ENCODE peak calls at places on chromosomes 6 and 20, in five cellular contexts. One of them, this sample, is unnamed.

GRCh38 chr6:170374571-170375444 is 68.2 kb downstream of the FAM120B start:
- DNase-seq in IMR-90: peak
- DNase-seq in H1: no peak
- DNase-seq in neuronal stem cell: no peak
- DNase-seq in mesenchymal stem cell: peak
- DNase-seq in this sample: no peak

GRCh38 chr20:63895886-63896135 is 885 bp downstream of the DNAJC5 start:
- DNase-seq in IMR-90: peak
- DNase-seq in H1: no peak
- DNase-seq in neuronal stem cell: no peak
- DNase-seq in mesenchymal stem cell: peak
- DNase-seq in this sample: no peak

GRCh38 chr6:33732385-33732784 is 14.3 kb downstream of the IP6K3 start:
- DNase-seq in IMR-90: no peak
- DNase-seq in H1: no peak
- DNase-seq in neuronal stem cell: no peak
- DNase-seq in mesenchymal stem cell: no peak
- DNase-seq in this sample: no peak

GRCh38 chr6:1393641-1394283 is 4.4 kb downstream of the FOXF2 start:
- DNase-seq in IMR-90: no peak
- DNase-seq in H1: no peak
- DNase-seq in neuronal stem cell: peak
- DNase-seq in mesenchymal stem cell: no peak
- DNase-seq in this sample: no peak

GRCh38 chr6:49003348-49003747 is 459.7 kb downstream of the MMUT start:
- DNase-seq in IMR-90: no peak
- DNase-seq in H1: no peak
- DNase-seq in neuronal stem cell: no peak
- DNase-seq in mesenchymal stem cell: no peak
- DNase-seq in this sample: no peak

GRCh38 chr6:15026832-15027231 is 219.0 kb upstream of the JARID2 start:
- DNase-seq in IMR-90: peak
- DNase-seq in H1: no peak
- DNase-seq in neuronal stem cell: no peak
- DNase-seq in mesenchymal stem cell: peak
- DNase-seq in this sample: no peak

GRCh38 chr6:106477790-106478189 is 117.3 kb downstream of the CRYBG1 start:
- DNase-seq in IMR-90: no peak
- DNase-seq in H1: no peak
- DNase-seq in neuronal stem cell: no peak
- DNase-seq in mesenchymal stem cell: no peak
- DNase-seq in this sample: no peak

GRCh38 chr20:60254901-60255411 is 296.7 kb downstream of the CDH26 start:
- DNase-seq in IMR-90: peak
- DNase-seq in H1: no peak
- DNase-seq in neuronal stem cell: no peak
- DNase-seq in mesenchymal stem cell: no peak
- DNase-seq in this sample: no peak

GRCh38 chr6:134517145-134517658 is 199.3 kb upstream of the SGK1 start:
- DNase-seq in IMR-90: peak
- DNase-seq in H1: no peak
- DNase-seq in neuronal stem cell: no peak
- DNase-seq in mesenchymal stem cell: peak
- DNase-seq in this sample: peak

GRCh38 chr20:11672959-11673358 is 244.7 kb upstream of the BTBD3 start:
- DNase-seq in IMR-90: no peak
- DNase-seq in H1: no peak
- DNase-seq in neuronal stem cell: no peak
- DNase-seq in mesenchymal stem cell: no peak
- DNase-seq in this sample: no peak

GRCh38 chr6:47478233-47479155 is 905 bp downstream of the CD2AP start:
- DNase-seq in IMR-90: peak
- DNase-seq in H1: no peak
- DNase-seq in neuronal stem cell: no peak
- DNase-seq in mesenchymal stem cell: peak
- DNase-seq in this sample: peak

GRCh38 chr6:136051140-136051775 is 198.9 kb downstream of the MTFR2 start:
- DNase-seq in IMR-90: peak
- DNase-seq in H1: no peak
- DNase-seq in neuronal stem cell: no peak
- DNase-seq in mesenchymal stem cell: peak
- DNase-seq in this sample: no peak

GRCh38 chr6:155710704-155711103 is 255.1 kb upstream of the NOX3 start:
- DNase-seq in IMR-90: no peak
- DNase-seq in H1: no peak
- DNase-seq in neuronal stem cell: no peak
- DNase-seq in mesenchymal stem cell: no peak
- DNase-seq in this sample: peak

GRCh38 chr6:141326426-141326825 is 806.3 kb upstream of the GJE1 start:
- DNase-seq in IMR-90: peak
- DNase-seq in H1: no peak
- DNase-seq in neuronal stem cell: no peak
- DNase-seq in mesenchymal stem cell: peak
- DNase-seq in this sample: peak

GRCh38 chr6:82006027-82006738 is 241.4 kb downstream of the IBTK start:
- DNase-seq in IMR-90: peak
- DNase-seq in H1: no peak
- DNase-seq in neuronal stem cell: no peak
- DNase-seq in mesenchymal stem cell: peak
- DNase-seq in this sample: peak

GRCh38 chr6:43891072-43891870 is 121.3 kb downstream of the VEGFA start:
- DNase-seq in IMR-90: no peak
- DNase-seq in H1: no peak
- DNase-seq in neuronal stem cell: no peak
- DNase-seq in mesenchymal stem cell: no peak
- DNase-seq in this sample: peak

GRCh38 chr6:107753778-107754177 is 70.3 kb downstream of the SCML4 start:
- DNase-seq in IMR-90: no peak
- DNase-seq in H1: no peak
- DNase-seq in neuronal stem cell: no peak
- DNase-seq in mesenchymal stem cell: no peak
- DNase-seq in this sample: no peak

GRCh38 chr6:75618437-75618836 is 16.8 kb downstream of the SENP6 start:
- DNase-seq in IMR-90: no peak
- DNase-seq in H1: no peak
- DNase-seq in neuronal stem cell: no peak
- DNase-seq in mesenchymal stem cell: no peak
- DNase-seq in this sample: no peak

GRCh38 chr6:38239719-38240451 is 399.8 kb downstream of the BTBD9 start:
- DNase-seq in IMR-90: peak
- DNase-seq in H1: no peak
- DNase-seq in neuronal stem cell: no peak
- DNase-seq in mesenchymal stem cell: no peak
- DNase-seq in this sample: peak

GRCh38 chr20:32263398-32263954 is 14.0 kb upstream of the KIF3B start:
- DNase-seq in IMR-90: no peak
- DNase-seq in H1: no peak
- DNase-seq in neuronal stem cell: no peak
- DNase-seq in mesenchymal stem cell: no peak
- DNase-seq in this sample: no peak

GRCh38 chr6:143361536-143362191 is 88.8 kb downstream of the ADAT2 start:
- DNase-seq in IMR-90: no peak
- DNase-seq in H1: no peak
- DNase-seq in neuronal stem cell: no peak
- DNase-seq in mesenchymal stem cell: no peak
- DNase-seq in this sample: no peak

GRCh38 chr20:33994624-33994913 is 858 bp downstream of the RALY start:
- DNase-seq in IMR-90: no peak
- DNase-seq in H1: no peak
- DNase-seq in neuronal stem cell: no peak
- DNase-seq in mesenchymal stem cell: no peak
- DNase-seq in this sample: no peak
- H2BK120ac ChIP-seq in IMR-90: peak
- H2BK120ac ChIP-seq in H1: no peak
- H2BK120ac ChIP-seq in neuronal stem cell: no peak
- H2BK120ac ChIP-seq in mesenchymal stem cell: no peak
- H2BK120ac ChIP-seq in this sample: no peak

GRCh38 chr20:38216201-38216600 is 44.3 kb downstream of the KIAA1755 start:
- DNase-seq in IMR-90: no peak
- DNase-seq in H1: no peak
- DNase-seq in neuronal stem cell: no peak
- DNase-seq in mesenchymal stem cell: no peak
- DNase-seq in this sample: no peak

GRCh38 chr20:38218566-38218885 is 42.0 kb downstream of the KIAA1755 start:
- DNase-seq in IMR-90: no peak
- DNase-seq in H1: no peak
- DNase-seq in neuronal stem cell: no peak
- DNase-seq in mesenchymal stem cell: no peak
- DNase-seq in this sample: no peak

GRCh38 chr20:38219006-38219950 is 41.3 kb downstream of the KIAA1755 start:
- DNase-seq in IMR-90: no peak
- DNase-seq in H1: no peak
- DNase-seq in neuronal stem cell: no peak
- DNase-seq in mesenchymal stem cell: no peak
- DNase-seq in this sample: no peak

GRCh38 chr20:38216736-38217595 is 43.6 kb downstream of the KIAA1755 start:
- DNase-seq in IMR-90: no peak
- DNase-seq in H1: no peak
- DNase-seq in neuronal stem cell: no peak
- DNase-seq in mesenchymal stem cell: no peak
- DNase-seq in this sample: no peak

GRCh38 chr20:38217791-38218565 is 42.6 kb downstream of the KIAA1755 start:
- DNase-seq in IMR-90: peak
- DNase-seq in H1: peak
- DNase-seq in neuronal stem cell: no peak
- DNase-seq in mesenchymal stem cell: peak
- DNase-seq in this sample: peak
- H3K9ac ChIP-seq in IMR-90: peak
- H3K9ac ChIP-seq in H1: no peak
- H3K9ac ChIP-seq in neuronal stem cell: no peak
- H3K9ac ChIP-seq in mesenchymal stem cell: peak
- H3K9ac ChIP-seq in this sample: no peak

GRCh38 chr20:45355209-45355608 is 7.0 kb upstream of the SDC4 start:
- DNase-seq in IMR-90: peak
- DNase-seq in H1: no peak
- DNase-seq in neuronal stem cell: no peak
- DNase-seq in mesenchymal stem cell: peak
- DNase-seq in this sample: no peak
- H3K4me3 ChIP-seq in IMR-90: peak
- H3K4me3 ChIP-seq in H1: no peak
- H3K4me3 ChIP-seq in neuronal stem cell: no peak
- H3K4me3 ChIP-seq in mesenchymal stem cell: peak
- H3K4me3 ChIP-seq in this sample: no peak

GRCh38 chr6:128784266-128784665 is 98.7 kb upstream of the LAMA2 start:
- DNase-seq in IMR-90: no peak
- DNase-seq in H1: no peak
- DNase-seq in neuronal stem cell: no peak
- DNase-seq in mesenchymal stem cell: no peak
- DNase-seq in this sample: peak
- H2BK120ac ChIP-seq in IMR-90: no peak
- H2BK120ac ChIP-seq in H1: no peak
- H2BK120ac ChIP-seq in neuronal stem cell: no peak
- H2BK120ac ChIP-seq in mesenchymal stem cell: no peak
- H2BK120ac ChIP-seq in this sample: no peak